ENCODE peak calls at places on chromosome 1, in nine cellular contexts. H is right lobe of liver, N is upper lobe of left lung, C is prostate gland, G is A549, S is ovary, F is breast epithelium, V is IMR-90, B is heart left ventricle. W is an unnamed sample.
A peak's percentile ranks its signal among the peaks of the same experiment; 100 is the strongest.

GRCh38 chr1:100130552-100131077 is 2.1 kb downstream of the SASS6 start:
- DNase-seq in H (no peak), N (no peak), C (no peak), G (no peak), S (no peak), F (no peak), V (peak; percentile 25), B (no peak), W (no peak)

GRCh38 chr1:155202198-155202597 is 5.5 kb downstream of the THBS3 start:
- DNase-seq in H (no peak), N (no peak), C (no peak), G (no peak), S (no peak), F (no peak), V (no peak), B (no peak), W (no peak)

GRCh38 chr1:221089273-221089672 is 210.0 kb downstream of the HLX start:
- DNase-seq in H (no peak), N (no peak), C (no peak), G (peak; percentile 37), S (no peak), F (no peak), V (peak; percentile 61), B (no peak), W (no peak)

GRCh38 chr1:164515932-164516331 is 43.1 kb upstream of the PBX1 start:
- DNase-seq in H (no peak), N (no peak), C (no peak), G (no peak), S (no peak), F (no peak), V (no peak), B (no peak), W (no peak)

GRCh38 chr1:26288311-26288941 is 8.5 kb downstream of the SH3BGRL3 start:
- DNase-seq in H (no peak), N (peak; percentile 33), C (no peak), G (no peak), S (no peak), F (no peak), V (peak; percentile 30), B (no peak), W (no peak)

GRCh38 chr1:45216861-45217260 is 10.5 kb upstream of the ZSWIM5 start:
- DNase-seq in H (no peak), N (no peak), C (no peak), G (no peak), S (no peak), F (no peak), V (no peak), B (no peak), W (no peak)

GRCh38 chr1:195550071-195550862 is 1058.0 kb downstream of the KCNT2 start:
- DNase-seq in H (no peak), N (no peak), C (no peak), G (no peak), S (no peak), F (no peak), V (no peak), B (no peak), W (no peak)

GRCh38 chr1:40692429-40692905 is 963 bp downstream of the NFYC start:
- DNase-seq in H (no peak), N (no peak), C (peak; percentile 12), G (no peak), S (no peak), F (no peak), V (peak; percentile 25), B (no peak), W (no peak)

GRCh38 chr1:238052496-238053266 is 162.0 kb upstream of the ZP4 start:
- DNase-seq in H (no peak), N (no peak), C (no peak), G (no peak), S (no peak), F (no peak), V (peak; percentile 13), B (no peak), W (no peak)

GRCh38 chr1:14254184-14254583 is 344.3 kb upstream of the KAZN start:
- DNase-seq in H (no peak), N (no peak), C (no peak), G (no peak), S (no peak), F (no peak), V (no peak), B (no peak), W (peak; percentile 24)

GRCh38 chr1:64398937-64399336 is 71.0 kb upstream of the CACHD1 start:
- DNase-seq in H (no peak), N (no peak), C (no peak), G (no peak), S (no peak), F (no peak), V (no peak), B (no peak), W (no peak)

GRCh38 chr1:186208405-186209129 is 166.5 kb downstream of the TPR start:
- DNase-seq in H (no peak), N (no peak), C (no peak), G (no peak), S (no peak), F (no peak), V (peak; percentile 67), B (no peak), W (no peak)

GRCh38 chr1:156025873-156026272 is 5.1 kb upstream of the SSR2 start:
- DNase-seq in H (no peak), N (peak; percentile 60), C (no peak), G (peak; percentile 72), S (no peak), F (no peak), V (peak; percentile 45), B (peak; percentile 33), W (no peak)

GRCh38 chr1:234093741-234094140 is 189.3 kb downstream of the SLC35F3 start:
- DNase-seq in H (no peak), N (no peak), C (no peak), G (no peak), S (no peak), F (peak; percentile 58), V (no peak), B (peak; percentile 50), W (no peak)

GRCh38 chr1:10965621-10966226 is 46.7 kb upstream of the TARDBP start:
- DNase-seq in H (no peak), N (peak; percentile 86), C (no peak), G (no peak), S (peak; percentile 37), F (no peak), V (no peak), B (no peak), W (no peak)

GRCh38 chr1:207841907-207842306 is 69.0 kb downstream of the CD34 start:
- DNase-seq in H (no peak), N (no peak), C (no peak), G (no peak), S (no peak), F (no peak), V (no peak), B (no peak), W (no peak)

GRCh38 chr1:44707959-44708831 is 22.8 kb downstream of the RNU5D-1 start:
- DNase-seq in H (no peak), N (no peak), C (no peak), G (peak; percentile 63), S (no peak), F (no peak), V (peak; percentile 45), B (no peak), W (peak; percentile 25)

GRCh38 chr1:61132176-61133047 is 50.1 kb downstream of the NFIA start:
- DNase-seq in H (no peak), N (no peak), C (peak; percentile 33), G (peak; percentile 46), S (no peak), F (no peak), V (peak; percentile 5), B (no peak), W (no peak)

GRCh38 chr1:226261818-226262217 is 38.4 kb downstream of the MIXL1 start:
- DNase-seq in H (no peak), N (no peak), C (no peak), G (no peak), S (no peak), F (no peak), V (no peak), B (no peak), W (no peak)

GRCh38 chr1:246875041-246876026 is 56.4 kb downstream of the AHCTF1 start:
- DNase-seq in H (no peak), N (no peak), C (no peak), G (no peak), S (no peak), F (no peak), V (peak; percentile 88), B (no peak), W (no peak)
- TF ChIP-seq POLR2A in H (no peak), N (no peak), C (no peak), G (no peak), S (no peak), F (no peak), V (no peak), B (no peak), W (no peak)

GRCh38 chr1:2210786-2211185 is 16.2 kb upstream of the FAAP20 start:
- DNase-seq in H (peak; percentile 45), N (no peak), C (no peak), G (no peak), S (peak; percentile 40), F (no peak), V (no peak), B (peak; percentile 32), W (no peak)
- H3K27ac ChIP-seq in H (no peak overlapping the region), N (peak overlapping the region; percentile 30), C (no peak overlapping the region), G (peak overlapping the region; percentile 97), S (peak overlapping the region; percentile 88), F (peak overlapping the region; percentile 78), V (no peak overlapping the region), B (peak overlapping the region; percentile 84), W (peak overlapping the region; percentile 93)

GRCh38 chr1:150263549-150263948 is 5.3 kb downstream of the APH1A start:
- DNase-seq in H (no peak), N (no peak), C (no peak), G (no peak), S (no peak), F (no peak), V (no peak), B (no peak), W (no peak)
- TF ChIP-seq POLR2A in H (no peak), N (no peak), C (no peak), G (no peak), S (no peak), F (no peak), V (no peak), B (no peak), W (no peak)

GRCh38 chr1:8878448-8879347 is at the start of gene ENO1:
- DNase-seq in H (peak; percentile 99), N (peak; percentile 97), C (peak; percentile 98), G (peak; percentile 97), S (peak; percentile 99), F (peak; percentile 98), V (peak; percentile 97), B (peak; percentile 98), W (peak; percentile 98)

GRCh38 chr1:8873506-8874229 is 4.8 kb downstream of the ENO1 start:
- DNase-seq in H (peak; percentile 69), N (peak; percentile 98), C (peak; percentile 80), G (peak; percentile 93), S (peak; percentile 73), F (peak; percentile 87), V (peak; percentile 98), B (peak; percentile 73), W (peak; percentile 68)

GRCh38 chr1:8875216-8875861 is 3.1 kb downstream of the ENO1 start:
- DNase-seq in H (no peak), N (no peak), C (no peak), G (no peak), S (no peak), F (no peak), V (no peak), B (peak; percentile 41), W (no peak)

GRCh38 chr1:8874230-8875201 is 4.0 kb downstream of the ENO1 start:
- DNase-seq in H (no peak), N (no peak), C (no peak), G (no peak), S (no peak), F (no peak), V (peak; percentile 61), B (no peak), W (no peak)

GRCh38 chr1:8876099-8876496 is 2.4 kb downstream of the ENO1 start:
- DNase-seq in H (no peak), N (no peak), C (no peak), G (no peak), S (no peak), F (no peak), V (no peak), B (no peak), W (no peak)
- H3K27ac ChIP-seq in H (peak overlapping the region; percentile 100), N (peak overlapping the region; percentile 44), C (no peak overlapping the region), G (peak overlapping the region; percentile 99), S (no peak overlapping the region), F (peak overlapping the region; percentile 97), V (no peak overlapping the region), B (peak overlapping the region; percentile 78), W (no peak overlapping the region)

W was measured in uterus.